ENCODE peak calls at places on chromosomes 4 and X, in nine cellular contexts. One of them, this sample, is unnamed. For H3K4me1, the result is how much of the 10 kb centered on the place peaks cover.

GRCh38 chrX:43633757-43634156 is 22.3 kb upstream of the MAOA start:
- DNase-seq in aorta: no peak
- DNase-seq in lower lobe of right lung: no peak
- DNase-seq in tibial artery: no peak
- DNase-seq in CD8-positive, alpha-beta memory T cell: no peak
- DNase-seq in adipocyte: no peak
- DNase-seq in left ventricle myocardium inferior: no peak
- DNase-seq in fibroblast of lung: no peak
- DNase-seq in GM12878: no peak
- DNase-seq in this sample: no peak

GRCh38 chrX:29419774-29420553 is 795.4 kb upstream of the MAGEB2 start:
- DNase-seq in tibial artery: no peak
- DNase-seq in CD8-positive, alpha-beta memory T cell: no peak
- DNase-seq in lower lobe of right lung: no peak
- DNase-seq in left ventricle myocardium inferior: no peak
- DNase-seq in aorta: no peak
- DNase-seq in adipocyte: peak
- DNase-seq in GM12878: no peak
- DNase-seq in fibroblast of lung: peak
- DNase-seq in this sample: no peak

GRCh38 chr4:160426233-160426632 is 1323.4 kb downstream of the RAPGEF2 start:
- DNase-seq in tibial artery: no peak
- DNase-seq in lower lobe of right lung: no peak
- DNase-seq in adipocyte: no peak
- DNase-seq in fibroblast of lung: no peak
- DNase-seq in aorta: no peak
- DNase-seq in CD8-positive, alpha-beta memory T cell: no peak
- DNase-seq in left ventricle myocardium inferior: no peak
- DNase-seq in GM12878: no peak
- DNase-seq in this sample: no peak

GRCh38 chr4:25098964-25099843 is 61.0 kb downstream of the SEPSECS start:
- DNase-seq in CD8-positive, alpha-beta memory T cell: no peak
- DNase-seq in fibroblast of lung: peak
- DNase-seq in GM12878: no peak
- DNase-seq in left ventricle myocardium inferior: peak
- DNase-seq in tibial artery: peak
- DNase-seq in lower lobe of right lung: no peak
- DNase-seq in aorta: no peak
- DNase-seq in adipocyte: peak
- DNase-seq in this sample: peak

GRCh38 chrX:133444952-133445831 is 29.9 kb upstream of the GPC4 start:
- DNase-seq in GM12878: no peak
- DNase-seq in fibroblast of lung: peak
- DNase-seq in tibial artery: peak
- DNase-seq in CD8-positive, alpha-beta memory T cell: no peak
- DNase-seq in left ventricle myocardium inferior: no peak
- DNase-seq in adipocyte: no peak
- DNase-seq in aorta: no peak
- DNase-seq in lower lobe of right lung: no peak
- DNase-seq in this sample: no peak

GRCh38 chrX:120647127-120647526 is 17.3 kb upstream of the C1GALT1C1 start:
- DNase-seq in fibroblast of lung: peak
- DNase-seq in left ventricle myocardium inferior: no peak
- DNase-seq in lower lobe of right lung: no peak
- DNase-seq in GM12878: no peak
- DNase-seq in tibial artery: no peak
- DNase-seq in aorta: no peak
- DNase-seq in adipocyte: no peak
- DNase-seq in CD8-positive, alpha-beta memory T cell: no peak
- DNase-seq in this sample: no peak

GRCh38 chrX:123859409-123859827 is 435 bp upstream of the XIAP start:
- DNase-seq in tibial artery: peak
- DNase-seq in adipocyte: peak
- DNase-seq in CD8-positive, alpha-beta memory T cell: peak
- DNase-seq in aorta: no peak
- DNase-seq in GM12878: peak
- DNase-seq in fibroblast of lung: no peak
- DNase-seq in lower lobe of right lung: no peak
- DNase-seq in left ventricle myocardium inferior: peak
- DNase-seq in this sample: no peak

GRCh38 chr4:118905546-118905945 is 16.9 kb downstream of the SYNPO2 start:
- DNase-seq in adipocyte: no peak
- DNase-seq in tibial artery: no peak
- DNase-seq in left ventricle myocardium inferior: no peak
- DNase-seq in aorta: no peak
- DNase-seq in CD8-positive, alpha-beta memory T cell: no peak
- DNase-seq in GM12878: no peak
- DNase-seq in lower lobe of right lung: no peak
- DNase-seq in fibroblast of lung: peak
- DNase-seq in this sample: peak

GRCh38 chrX:132489256-132490085 is 633 bp upstream of the MBNL3 start:
- DNase-seq in lower lobe of right lung: peak
- DNase-seq in tibial artery: peak
- DNase-seq in CD8-positive, alpha-beta memory T cell: peak
- DNase-seq in adipocyte: peak
- DNase-seq in aorta: peak
- DNase-seq in fibroblast of lung: peak
- DNase-seq in left ventricle myocardium inferior: peak
- DNase-seq in GM12878: no peak
- DNase-seq in this sample: peak

GRCh38 chr4:111537861-111538260 is 607.4 kb upstream of the FAM241A start:
- DNase-seq in fibroblast of lung: peak
- DNase-seq in left ventricle myocardium inferior: no peak
- DNase-seq in lower lobe of right lung: no peak
- DNase-seq in CD8-positive, alpha-beta memory T cell: no peak
- DNase-seq in tibial artery: no peak
- DNase-seq in adipocyte: peak
- DNase-seq in aorta: no peak
- DNase-seq in GM12878: no peak
- DNase-seq in this sample: no peak

GRCh38 chrX:140664939-140665338 is 44.6 kb upstream of the LINC00632 start:
- DNase-seq in GM12878: no peak
- DNase-seq in lower lobe of right lung: no peak
- DNase-seq in tibial artery: no peak
- DNase-seq in adipocyte: peak
- DNase-seq in CD8-positive, alpha-beta memory T cell: no peak
- DNase-seq in aorta: no peak
- DNase-seq in fibroblast of lung: peak
- DNase-seq in left ventricle myocardium inferior: no peak
- DNase-seq in this sample: no peak

GRCh38 chr4:185112104-185112503 is 31.0 kb upstream of the SLC25A4 start:
- DNase-seq in fibroblast of lung: peak
- DNase-seq in lower lobe of right lung: no peak
- DNase-seq in left ventricle myocardium inferior: no peak
- DNase-seq in GM12878: no peak
- DNase-seq in CD8-positive, alpha-beta memory T cell: no peak
- DNase-seq in aorta: no peak
- DNase-seq in adipocyte: peak
- DNase-seq in tibial artery: peak
- DNase-seq in this sample: peak

GRCh38 chrX:31320740-31321139 is 248.9 kb upstream of the FTHL17 start:
- DNase-seq in left ventricle myocardium inferior: no peak
- DNase-seq in adipocyte: no peak
- DNase-seq in lower lobe of right lung: no peak
- DNase-seq in CD8-positive, alpha-beta memory T cell: no peak
- DNase-seq in tibial artery: no peak
- DNase-seq in fibroblast of lung: no peak
- DNase-seq in GM12878: no peak
- DNase-seq in aorta: no peak
- DNase-seq in this sample: no peak

GRCh38 chrX:31329298-31329697 is 257.5 kb upstream of the FTHL17 start:
- DNase-seq in left ventricle myocardium inferior: no peak
- DNase-seq in CD8-positive, alpha-beta memory T cell: no peak
- DNase-seq in GM12878: no peak
- DNase-seq in tibial artery: no peak
- DNase-seq in adipocyte: no peak
- DNase-seq in fibroblast of lung: no peak
- DNase-seq in aorta: no peak
- DNase-seq in lower lobe of right lung: no peak
- DNase-seq in this sample: no peak

GRCh38 chrX:31318866-31319265 is 247.0 kb upstream of the FTHL17 start:
- DNase-seq in GM12878: no peak
- DNase-seq in left ventricle myocardium inferior: no peak
- DNase-seq in tibial artery: no peak
- DNase-seq in lower lobe of right lung: no peak
- DNase-seq in CD8-positive, alpha-beta memory T cell: no peak
- DNase-seq in aorta: no peak
- DNase-seq in adipocyte: no peak
- DNase-seq in fibroblast of lung: no peak
- DNase-seq in this sample: no peak

GRCh38 chrX:31319586-31319985 is 247.7 kb upstream of the FTHL17 start:
- DNase-seq in tibial artery: no peak
- DNase-seq in aorta: no peak
- DNase-seq in CD8-positive, alpha-beta memory T cell: no peak
- DNase-seq in GM12878: no peak
- DNase-seq in lower lobe of right lung: no peak
- DNase-seq in fibroblast of lung: peak
- DNase-seq in left ventricle myocardium inferior: no peak
- DNase-seq in adipocyte: peak
- DNase-seq in this sample: no peak

GRCh38 chrX:31323658-31324057 is 251.8 kb upstream of the FTHL17 start:
- DNase-seq in aorta: no peak
- DNase-seq in fibroblast of lung: no peak
- DNase-seq in left ventricle myocardium inferior: no peak
- DNase-seq in CD8-positive, alpha-beta memory T cell: no peak
- DNase-seq in lower lobe of right lung: no peak
- DNase-seq in GM12878: no peak
- DNase-seq in adipocyte: no peak
- DNase-seq in tibial artery: no peak
- DNase-seq in this sample: no peak
- H3K4me1 ChIP-seq in aorta: under half
- H3K4me1 ChIP-seq in fibroblast of lung: under half
- H3K4me1 ChIP-seq in left ventricle myocardium inferior: under half
- H3K4me1 ChIP-seq in CD8-positive, alpha-beta memory T cell: under half
- H3K4me1 ChIP-seq in lower lobe of right lung: under half
- H3K4me1 ChIP-seq in GM12878: under half
- H3K4me1 ChIP-seq in adipocyte: under half
- H3K4me1 ChIP-seq in tibial artery: under half
- H3K4me1 ChIP-seq in this sample: under half

DNA sequence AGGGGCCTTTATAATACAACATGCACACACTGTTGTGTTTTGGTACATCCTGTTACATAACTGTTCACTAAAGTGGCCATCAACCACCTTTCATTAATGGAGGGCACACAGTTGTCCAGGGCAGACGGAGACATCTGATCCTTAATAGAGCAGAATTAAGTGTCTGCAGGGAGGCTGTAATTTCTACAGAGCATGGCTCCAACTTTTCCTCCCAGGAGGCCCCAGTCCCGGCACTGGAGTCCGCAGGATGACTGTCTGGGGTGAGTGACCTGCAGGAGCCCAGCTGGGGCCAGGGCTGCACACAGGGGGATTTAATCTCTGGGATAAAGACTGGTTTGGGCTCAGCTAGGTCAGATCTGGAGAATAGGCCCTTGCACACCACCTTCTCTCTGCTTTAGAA is 233.4 kb downstream of the MAML3 start:
- DNase-seq in lower lobe of right lung: no peak
- DNase-seq in adipocyte: no peak
- DNase-seq in aorta: no peak
- DNase-seq in CD8-positive, alpha-beta memory T cell: no peak
- DNase-seq in left ventricle myocardium inferior: peak
- DNase-seq in fibroblast of lung: no peak
- DNase-seq in GM12878: no peak
- DNase-seq in tibial artery: no peak
- DNase-seq in this sample: peak
- H3K4me1 ChIP-seq in lower lobe of right lung: half or more
- H3K4me1 ChIP-seq in adipocyte: under half
- H3K4me1 ChIP-seq in aorta: under half
- H3K4me1 ChIP-seq in CD8-positive, alpha-beta memory T cell: under half
- H3K4me1 ChIP-seq in left ventricle myocardium inferior: half or more
- H3K4me1 ChIP-seq in fibroblast of lung: under half
- H3K4me1 ChIP-seq in GM12878: under half
- H3K4me1 ChIP-seq in tibial artery: half or more
- H3K4me1 ChIP-seq in this sample: under half

DNA sequence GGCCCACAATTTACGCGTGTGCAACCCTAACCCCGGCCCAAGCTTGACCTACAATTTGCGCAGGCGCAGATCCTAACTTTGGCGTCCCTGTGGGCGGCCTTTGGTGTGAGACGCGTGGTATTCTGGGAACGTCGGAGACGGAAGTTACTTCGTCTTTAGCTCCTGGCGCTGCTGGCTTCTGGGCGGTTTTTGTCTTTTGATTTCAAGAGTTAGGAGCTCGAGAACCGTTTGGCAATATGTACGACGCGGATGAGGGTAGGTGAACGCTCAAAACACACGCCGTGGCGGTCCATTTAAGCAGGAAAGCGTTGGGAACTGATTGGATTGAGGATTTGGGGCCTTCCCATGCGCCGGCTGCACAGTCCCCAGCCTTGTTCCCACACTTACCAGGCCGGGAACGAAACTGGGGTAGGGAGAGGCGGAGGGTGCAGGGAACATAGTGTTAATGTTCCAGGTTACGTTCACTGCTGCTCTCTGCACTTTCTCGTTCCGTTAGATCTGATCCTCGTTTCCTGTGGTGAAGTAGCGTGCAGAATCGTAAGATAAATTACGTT is at the start of gene POLR2B:
- DNase-seq in lower lobe of right lung: peak
- DNase-seq in fibroblast of lung: peak
- DNase-seq in tibial artery: peak
- DNase-seq in aorta: peak
- DNase-seq in adipocyte: peak
- DNase-seq in GM12878: peak
- DNase-seq in left ventricle myocardium inferior: peak
- DNase-seq in CD8-positive, alpha-beta memory T cell: peak
- DNase-seq in this sample: peak
- H3K4me1 ChIP-seq in lower lobe of right lung: half or more
- H3K4me1 ChIP-seq in fibroblast of lung: under half
- H3K4me1 ChIP-seq in tibial artery: half or more
- H3K4me1 ChIP-seq in aorta: under half
- H3K4me1 ChIP-seq in adipocyte: under half
- H3K4me1 ChIP-seq in GM12878: under half
- H3K4me1 ChIP-seq in left ventricle myocardium inferior: half or more
- H3K4me1 ChIP-seq in CD8-positive, alpha-beta memory T cell: half or more
- H3K4me1 ChIP-seq in this sample: under half

GRCh38 chr4:40414673-40415072 is 79.5 kb downstream of the CHRNA9 start:
- DNase-seq in GM12878: no peak
- DNase-seq in fibroblast of lung: no peak
- DNase-seq in adipocyte: no peak
- DNase-seq in aorta: no peak
- DNase-seq in tibial artery: no peak
- DNase-seq in lower lobe of right lung: no peak
- DNase-seq in CD8-positive, alpha-beta memory T cell: no peak
- DNase-seq in left ventricle myocardium inferior: no peak
- DNase-seq in this sample: no peak

GRCh38 chr4:40421839-40422238 is 86.7 kb downstream of the CHRNA9 start:
- DNase-seq in lower lobe of right lung: no peak
- DNase-seq in aorta: no peak
- DNase-seq in fibroblast of lung: no peak
- DNase-seq in GM12878: no peak
- DNase-seq in CD8-positive, alpha-beta memory T cell: no peak
- DNase-seq in tibial artery: no peak
- DNase-seq in adipocyte: no peak
- DNase-seq in left ventricle myocardium inferior: no peak
- DNase-seq in this sample: no peak

GRCh38 chr4:40419231-40419912 is 84.2 kb downstream of the CHRNA9 start:
- DNase-seq in left ventricle myocardium inferior: no peak
- DNase-seq in tibial artery: no peak
- DNase-seq in CD8-positive, alpha-beta memory T cell: no peak
- DNase-seq in lower lobe of right lung: no peak
- DNase-seq in fibroblast of lung: no peak
- DNase-seq in aorta: no peak
- DNase-seq in adipocyte: no peak
- DNase-seq in GM12878: no peak
- DNase-seq in this sample: no peak

GRCh38 chr4:40418430-40419230 is 83.5 kb downstream of the CHRNA9 start:
- DNase-seq in CD8-positive, alpha-beta memory T cell: no peak
- DNase-seq in aorta: no peak
- DNase-seq in lower lobe of right lung: no peak
- DNase-seq in GM12878: no peak
- DNase-seq in tibial artery: no peak
- DNase-seq in fibroblast of lung: no peak
- DNase-seq in left ventricle myocardium inferior: no peak
- DNase-seq in adipocyte: no peak
- DNase-seq in this sample: no peak

GRCh38 chr4:40417941-40418340 is 82.8 kb downstream of the CHRNA9 start:
- DNase-seq in left ventricle myocardium inferior: no peak
- DNase-seq in tibial artery: no peak
- DNase-seq in GM12878: no peak
- DNase-seq in fibroblast of lung: no peak
- DNase-seq in adipocyte: no peak
- DNase-seq in CD8-positive, alpha-beta memory T cell: no peak
- DNase-seq in lower lobe of right lung: no peak
- DNase-seq in aorta: no peak
- DNase-seq in this sample: no peak
- H3K4me1 ChIP-seq in left ventricle myocardium inferior: under half
- H3K4me1 ChIP-seq in tibial artery: under half
- H3K4me1 ChIP-seq in GM12878: under half
- H3K4me1 ChIP-seq in fibroblast of lung: under half
- H3K4me1 ChIP-seq in adipocyte: under half
- H3K4me1 ChIP-seq in CD8-positive, alpha-beta memory T cell: under half
- H3K4me1 ChIP-seq in lower lobe of right lung: under half
- H3K4me1 ChIP-seq in aorta: under half
- H3K4me1 ChIP-seq in this sample: under half

This sample was measured in BE2C.